ENCODE peak calls at places on chromosomes 4 and X, in eight cellular contexts. X, B, S, P, D, W, Z and N are unnamed samples.

GRCh38 chrX:65668362-65669310 is 1.2 kb downstream of the MSN start:
- DNase-seq in X (no peak), B (peak), S (peak), P (peak), D (peak), W (peak), Z (peak), N (peak)

GRCh38 chrX:119240356-119240755 is 4.3 kb downstream of the PGRMC1 start:
- DNase-seq in X (no peak), B (peak), S (no peak), P (no peak), D (no peak), W (no peak), Z (peak), N (no peak)

GRCh38 chrX:1398431-1399340 is 6.8 kb upstream of the SLC25A6 start:
- DNase-seq in X (no peak), B (no peak), S (no peak), P (no peak), D (no peak), W (no peak), Z (no peak), N (no peak)

GRCh38 chr4:87209696-87210095 is 10.7 kb downstream of the KLHL8 start:
- DNase-seq in X (no peak), B (no peak), S (no peak), P (no peak), D (no peak), W (no peak), Z (peak), N (no peak)

GRCh38 chrX:68428431-68428830 is 4.9 kb downstream of the OPHN1 start:
- DNase-seq in X (no peak), B (peak), S (no peak), P (peak), D (no peak), W (no peak), Z (peak), N (no peak)

GRCh38 chrX:115030635-115031034 is 13.2 kb upstream of the IL13RA2 start:
- DNase-seq in X (no peak), B (no peak), S (no peak), P (peak), D (no peak), W (peak), Z (no peak), N (no peak)

GRCh38 chrX:11266329-11266830 is 26.8 kb upstream of the AMELX start:
- DNase-seq in X (no peak), B (no peak), S (no peak), P (no peak), D (no peak), W (no peak), Z (no peak), N (no peak)

GRCh38 chrX:110795645-110796510 is at the start of gene CHRDL1:
- DNase-seq in X (no peak), B (peak), S (no peak), P (no peak), D (peak), W (peak), Z (peak), N (peak)

GRCh38 chrX:65596270-65596669 is 61.7 kb upstream of the LAS1L start:
- DNase-seq in X (no peak), B (peak), S (no peak), P (peak), D (no peak), W (no peak), Z (peak), N (no peak)

GRCh38 chr4:1843852-1844251 is 12.1 kb downstream of the LETM1 start:
- DNase-seq in X (no peak), B (no peak), S (no peak), P (no peak), D (no peak), W (no peak), Z (peak), N (no peak)

GRCh38 chr4:1695913-1696312 is 11.8 kb upstream of the FAM53A start:
- DNase-seq in X (no peak), B (no peak), S (no peak), P (no peak), D (no peak), W (no peak), Z (no peak), N (no peak)

GRCh38 chr4:31458813-31459212 is 738.6 kb downstream of the PCDH7 start:
- DNase-seq in X (no peak), B (peak), S (no peak), P (no peak), D (no peak), W (no peak), Z (no peak), N (no peak)

GRCh38 chr4:41203169-41203568 is 11.2 kb downstream of the APBB2 start:
- DNase-seq in X (no peak), B (peak), S (no peak), P (no peak), D (no peak), W (no peak), Z (peak), N (no peak)
- H3K9ac ChIP-seq in X (no peak), B (no peak), S (no peak), P (no peak), D (no peak), W (no peak), Z (peak), N (no peak)

DNA sequence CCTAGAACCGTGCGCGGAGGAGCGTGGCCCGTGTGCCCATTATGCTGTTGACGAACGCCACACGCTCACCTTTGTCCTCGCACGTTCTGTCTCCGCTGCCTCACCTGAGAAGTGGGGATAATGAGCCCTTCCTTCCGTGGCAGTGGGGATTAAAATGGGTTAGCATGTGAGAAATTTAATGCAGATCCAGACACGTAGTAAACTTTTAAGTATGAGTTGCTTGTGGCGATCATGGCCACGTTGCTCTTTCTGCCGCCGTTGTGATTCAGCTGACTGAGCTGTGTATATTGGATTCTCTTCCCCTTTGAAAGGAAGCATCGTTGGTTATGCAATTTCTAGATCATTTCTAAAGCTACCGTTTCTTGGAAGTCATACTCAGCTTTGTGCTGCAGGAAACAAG is 16.5 kb downstream of the TBC1D14 start:
- DNase-seq in X (no peak), B (no peak), S (no peak), P (no peak), D (no peak), W (no peak), Z (no peak), N (no peak)
- H3K9ac ChIP-seq in X (no peak), B (no peak), S (no peak), P (no peak), D (no peak), W (peak), Z (no peak), N (no peak)

DNA sequence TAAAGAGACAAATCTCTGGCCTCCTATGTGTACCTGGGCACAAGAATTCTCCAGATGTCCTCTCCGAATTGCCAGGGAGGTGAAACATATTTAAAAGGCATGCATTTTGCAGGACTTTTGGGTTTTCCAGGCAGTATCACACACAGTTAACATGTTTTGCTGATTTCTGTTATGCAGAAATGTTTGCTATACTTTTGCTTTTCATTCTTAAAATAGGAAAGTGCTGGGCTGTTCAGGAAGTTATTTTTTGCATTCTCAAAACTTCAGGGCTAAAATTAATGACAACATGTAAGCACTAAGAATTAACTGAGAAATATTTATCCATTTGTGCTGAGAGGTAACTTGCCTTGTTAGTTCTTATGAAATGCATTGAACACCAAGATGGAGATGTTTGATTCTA is 390.7 kb upstream of the CTSO start:
- DNase-seq in X (no peak), B (no peak), S (no peak), P (no peak), D (no peak), W (no peak), Z (no peak), N (no peak)
- H3K9ac ChIP-seq in X (no peak), B (no peak), S (no peak), P (no peak), D (no peak), W (no peak), Z (no peak), N (no peak)

DNA sequence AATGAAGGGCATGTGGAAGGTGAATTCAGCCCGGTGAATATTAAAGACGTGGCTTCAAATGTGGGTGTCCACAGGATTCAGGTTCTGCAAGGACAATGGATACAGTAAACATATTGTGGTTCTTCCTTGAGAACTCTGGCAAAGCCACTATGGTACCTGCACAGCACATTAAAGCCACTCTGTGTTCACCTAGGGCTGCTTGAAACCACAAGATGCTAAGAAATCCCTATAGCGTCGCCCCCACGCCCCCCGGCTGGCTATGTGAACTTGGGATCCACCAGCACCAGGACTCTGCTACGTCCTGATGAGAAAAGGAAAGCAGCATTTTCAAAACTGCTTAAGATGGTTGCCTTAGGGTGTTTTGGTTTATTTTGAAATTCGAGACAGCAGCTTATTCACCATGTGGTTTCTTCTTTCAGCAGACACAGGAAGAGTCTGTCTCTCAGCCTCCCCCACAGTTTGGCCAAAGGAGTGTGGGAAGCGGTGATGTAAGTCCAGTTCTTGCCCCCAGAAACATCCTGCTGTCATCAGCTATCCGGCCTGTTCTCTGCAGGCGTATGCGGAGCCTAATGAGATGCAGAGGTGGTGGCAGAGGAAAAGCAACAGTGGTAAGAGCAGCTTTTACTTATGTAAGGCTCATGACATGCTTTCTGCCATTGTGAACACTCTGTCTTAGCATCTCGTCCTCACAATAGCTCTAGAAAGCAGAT is 111.5 kb downstream of the AFAP1 start:
- DNase-seq in X (no peak), B (peak), S (no peak), P (peak), D (no peak), W (peak), Z (peak), N (no peak)
- H3K9ac ChIP-seq in X (no peak), B (no peak), S (no peak), P (peak), D (no peak), W (peak), Z (peak), N (no peak)

GRCh38 chr4:187192266-187192665 is 468.6 kb upstream of the FAT1 start:
- DNase-seq in X (no peak), B (no peak), S (no peak), P (no peak), D (no peak), W (no peak), Z (no peak), N (no peak)
- H3K9ac ChIP-seq in X (no peak), B (no peak), S (no peak), P (no peak), D (no peak), W (no peak), Z (no peak), N (no peak)

DNA sequence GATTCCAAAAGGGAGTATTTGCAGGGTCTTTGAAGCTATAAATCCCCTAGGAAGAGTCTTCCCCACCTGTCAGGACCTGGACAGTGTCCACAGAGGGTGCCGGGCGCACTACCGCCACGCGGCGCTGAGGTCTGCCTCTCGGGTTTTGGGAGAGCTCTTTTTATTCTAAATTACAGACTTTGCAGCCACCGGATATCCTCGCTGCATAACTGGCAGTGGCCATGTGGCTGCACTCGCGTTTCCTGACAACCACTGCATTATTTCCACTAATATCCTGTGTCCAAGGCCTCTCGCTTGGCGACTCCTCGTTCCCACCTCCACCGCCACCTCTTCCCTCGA is 608 bp upstream of the TMEM131L start:
- DNase-seq in X (peak), B (peak), S (peak), P (peak), D (no peak), W (peak), Z (peak), N (no peak)
- H3K9ac ChIP-seq in X (peak), B (peak), S (peak), P (peak), D (peak), W (peak), Z (peak), N (peak)

GRCh38 chr4:161546902-161547301 is 616.9 kb downstream of the FSTL5 start:
- DNase-seq in X (no peak), B (peak), S (no peak), P (peak), D (no peak), W (no peak), Z (no peak), N (no peak)
- H3K9ac ChIP-seq in X (no peak), B (no peak), S (no peak), P (no peak), D (no peak), W (no peak), Z (no peak), N (no peak)

GRCh38 chr4:55871299-55871800 is 17.9 kb downstream of the EXOC1 start:
- DNase-seq in X (no peak), B (no peak), S (no peak), P (no peak), D (no peak), W (no peak), Z (no peak), N (no peak)
- H3K9ac ChIP-seq in X (no peak), B (no peak), S (no peak), P (no peak), D (no peak), W (no peak), Z (no peak), N (no peak)

GRCh38 chr4:94562285-94562684 is 110.5 kb downstream of the PDLIM5 start:
- DNase-seq in X (no peak), B (no peak), S (no peak), P (no peak), D (no peak), W (no peak), Z (no peak), N (no peak)
- H3K9ac ChIP-seq in X (no peak), B (no peak), S (no peak), P (no peak), D (no peak), W (no peak), Z (peak), N (no peak)

GRCh38 chr4:6270691-6271121 is 1.1 kb downstream of the WFS1 start:
- DNase-seq in X (no peak), B (peak), S (no peak), P (no peak), D (no peak), W (no peak), Z (peak), N (no peak)
- H3K9ac ChIP-seq in X (peak), B (no peak), S (peak), P (no peak), D (no peak), W (peak), Z (peak), N (peak)